ENCODE peak calls at places on chromosomes 4 and X, in eight cellular contexts. N is neural progenitor cell, C is psoas muscle, Z is right lobe of liver, P is HCT116, U is kidney epithelial cell, S is adrenal gland, X is colonic mucosa. V is an unnamed sample.

GRCh38 chrX:130171446-130172126 is at the start of gene RAB33A:
- DNase-seq in N (peak), C (no peak), Z (no peak), P (no peak), U (no peak), S (no peak), X (no peak), V (peak)

GRCh38 chrX:72621619-72622485 is 49.2 kb upstream of the HDAC8 start:
- DNase-seq in N (no peak), C (no peak), Z (no peak), P (peak), U (no peak), S (no peak), X (no peak), V (peak)

GRCh38 chr4:25865586-25865985 is 2.8 kb upstream of the SEL1L3 start:
- DNase-seq in N (no peak), C (no peak), Z (no peak), P (peak), U (peak), S (no peak), X (peak), V (peak)

GRCh38 chr4:88857588-88857987 is 160.0 kb upstream of the NAP1L5 start:
- DNase-seq in N (no peak), C (no peak), Z (no peak), P (no peak), U (no peak), S (no peak), X (no peak), V (no peak)

GRCh38 chrX:107123750-107124149 is 5.1 kb upstream of the RBM41 start:
- DNase-seq in N (no peak), C (no peak), Z (no peak), P (no peak), U (no peak), S (no peak), X (no peak), V (no peak)

GRCh38 chr4:152579916-152580315 is 44.0 kb upstream of the FBXW7 start:
- DNase-seq in N (no peak), C (no peak), Z (no peak), P (no peak), U (no peak), S (no peak), X (no peak), V (no peak)

GRCh38 chrX:4179031-4179430 is 465.6 kb upstream of the PRKX start:
- DNase-seq in N (no peak), C (no peak), Z (no peak), P (no peak), U (no peak), S (no peak), X (no peak), V (no peak)

GRCh38 chr4:70994069-70994366 is 569 bp downstream of the DCK start:
- DNase-seq in N (no peak), C (no peak), Z (no peak), P (no peak), U (no peak), S (no peak), X (peak), V (no peak)

GRCh38 chrX:57241967-57242366 is 44.5 kb upstream of the FAAH2 start:
- DNase-seq in N (no peak), C (no peak), Z (peak), P (no peak), U (no peak), S (no peak), X (no peak), V (no peak)

GRCh38 chr4:152458801-152459302 is 77.0 kb downstream of the FBXW7 start:
- DNase-seq in N (no peak), C (no peak), Z (no peak), P (no peak), U (no peak), S (no peak), X (no peak), V (peak)

GRCh38 chrX:137051978-137052640 is 18.3 kb upstream of the GPR101 start:
- DNase-seq in N (peak), C (peak), Z (peak), P (peak), U (no peak), S (peak), X (peak), V (peak)

GRCh38 chr4:40307627-40308497 is 27.3 kb upstream of the CHRNA9 start:
- DNase-seq in N (no peak), C (no peak), Z (no peak), P (no peak), U (no peak), S (peak), X (peak), V (no peak)

GRCh38 chrX:153488231-153488914 is 6.4 kb upstream of the BGN start:
- DNase-seq in N (peak), C (no peak), Z (no peak), P (no peak), U (no peak), S (peak), X (no peak), V (peak)

GRCh38 chr4:84971319-84971932 is 4.9 kb upstream of the WDFY3 start:
- DNase-seq in N (peak), C (no peak), Z (no peak), P (peak), U (no peak), S (no peak), X (no peak), V (peak)

GRCh38 chrX:145213504-145213903 is 33.8 kb upstream of the SPANXN1 start:
- DNase-seq in N (peak), C (no peak), Z (no peak), P (no peak), U (no peak), S (peak), X (no peak), V (no peak)

GRCh38 chrX:2502120-2502667 is 1.4 kb upstream of the DHRSX start:
- DNase-seq in N (no peak), C (no peak), Z (no peak), P (no peak), U (no peak), S (no peak), X (no peak), V (no peak)

GRCh38 chrX:20951016-20951795 is 423.0 kb upstream of the CNKSR2 start:
- DNase-seq in N (no peak), C (no peak), Z (no peak), P (no peak), U (no peak), S (no peak), X (no peak), V (no peak)

GRCh38 chrX:106436695-106437094 is 175.1 kb upstream of the RADX start:
- DNase-seq in N (no peak), C (no peak), Z (no peak), P (no peak), U (no peak), S (no peak), X (no peak), V (no peak)

GRCh38 chr4:128811571-128812359 is 2.3 kb downstream of the JADE1 start:
- DNase-seq in N (peak), C (peak), Z (peak), P (peak), U (no peak), S (peak), X (peak), V (peak)

GRCh38 chr4:153931804-153932203 is 142.9 kb upstream of the SFRP2 start:
- DNase-seq in N (no peak), C (no peak), Z (no peak), P (no peak), U (peak), S (no peak), X (no peak), V (peak)

GRCh38 chr4:37685211-37685725 is 908 bp downstream of the RELL1 start:
- DNase-seq in N (peak), C (no peak), Z (no peak), P (no peak), U (no peak), S (peak), X (no peak), V (peak)

GRCh38 chr4:162422312-162422711 is 258.5 kb upstream of the FSTL5 start:
- DNase-seq in N (no peak), C (no peak), Z (no peak), P (no peak), U (no peak), S (no peak), X (no peak), V (no peak)

DNA sequence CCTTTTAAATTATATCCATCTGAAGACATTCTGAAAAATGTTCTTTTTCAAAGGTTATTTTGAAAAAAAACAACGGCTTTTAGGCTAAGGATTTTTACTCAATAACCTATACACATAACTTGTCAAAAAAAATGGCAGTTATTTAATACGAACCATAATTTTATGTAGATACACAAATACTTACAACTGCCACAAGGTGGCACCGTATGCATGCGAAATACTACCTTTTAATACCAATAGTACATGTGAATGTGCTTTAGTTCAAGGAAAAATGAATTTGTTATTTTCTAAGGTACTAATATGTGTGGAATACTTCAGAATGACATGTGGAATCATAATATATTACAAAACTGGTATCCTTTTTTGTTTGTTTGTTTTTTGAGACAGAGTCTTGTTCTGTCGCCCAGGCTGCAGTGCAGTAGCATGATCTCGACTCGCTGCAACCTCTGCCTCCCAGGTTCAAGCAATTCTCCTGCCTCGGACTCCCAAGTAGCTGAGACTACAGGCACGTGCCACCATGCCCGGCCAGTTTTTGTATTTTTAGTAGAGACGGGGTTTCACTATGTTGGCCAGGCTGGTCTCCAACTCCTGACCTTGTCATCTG is 4.6 kb upstream of the MAD2L1 start:
- DNase-seq in N (peak), C (no peak), Z (no peak), P (peak), U (no peak), S (no peak), X (peak), V (peak)
- TF ChIP-seq CTCF in N (peak), C (peak), Z (peak), P (peak), U (peak), S (peak), X (peak), V (peak)

DNA sequence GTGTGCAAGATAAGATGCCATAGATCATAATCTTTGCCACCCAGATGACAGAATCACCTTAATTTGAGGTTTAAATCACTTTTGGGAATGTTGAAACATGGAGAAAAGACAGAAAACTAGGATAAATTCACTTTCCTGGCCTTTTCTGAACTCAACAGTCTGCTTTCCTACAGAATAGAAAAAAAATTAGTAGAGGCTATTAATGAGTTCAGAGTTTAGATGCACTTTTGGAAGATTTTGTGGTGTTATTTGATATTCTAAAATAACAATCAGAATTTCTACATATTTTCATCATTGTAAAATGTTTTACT is 195.9 kb downstream of the CAMK2D start:
- DNase-seq in N (no peak), C (no peak), Z (no peak), P (no peak), U (no peak), S (no peak), X (no peak), V (no peak)
- H3K4me3 ChIP-seq in N (no peak), C (no peak), Z (no peak), P (no peak), U (no peak), S (no peak), X (no peak), V (no peak)

GRCh38 chrX:29231800-29232199 is 644.6 kb downstream of the IL1RAPL1 start:
- DNase-seq in N (no peak), C (no peak), Z (no peak), P (no peak), U (no peak), S (no peak), X (no peak), V (peak)
- TF ChIP-seq CTCF in N (peak), C (peak), Z (peak), P (peak), U (peak), S (peak), X (no peak), V (peak)

GRCh38 chrX:39012561-39013209 is 211.4 kb downstream of the MID1IP1 start:
- DNase-seq in N (no peak), C (no peak), Z (no peak), P (no peak), U (no peak), S (no peak), X (no peak), V (peak)
- H3K4me3 ChIP-seq in N (no peak), C (no peak), Z (no peak), P (no peak), U (no peak), S (no peak), X (no peak), V (no peak)

DNA sequence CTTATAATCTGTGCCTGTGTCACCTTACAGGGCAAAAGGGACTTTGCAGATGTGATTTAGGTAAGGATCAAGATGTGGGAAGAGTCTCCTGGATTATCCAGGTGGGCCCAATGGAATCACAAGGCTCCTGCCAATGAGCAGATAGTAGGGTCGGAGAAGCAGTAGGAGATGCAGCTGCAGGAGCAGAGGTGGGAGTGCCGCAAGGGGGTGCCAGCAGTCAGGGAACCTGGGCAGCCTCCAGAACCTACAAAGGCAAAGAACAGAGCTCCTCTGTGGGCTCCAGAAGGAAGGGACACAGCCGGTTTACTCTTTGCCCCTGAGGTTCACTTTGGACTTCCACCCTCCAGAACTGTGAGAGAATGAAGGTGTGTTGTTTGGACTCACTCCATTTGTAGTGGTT is 318.6 kb downstream of the EVC2 start:
- DNase-seq in N (no peak), C (no peak), Z (no peak), P (no peak), U (no peak), S (no peak), X (no peak), V (no peak)
- TF ChIP-seq CTCF in N (no peak), C (no peak), Z (no peak), P (peak), U (no peak), S (no peak), X (no peak), V (no peak)

DNA sequence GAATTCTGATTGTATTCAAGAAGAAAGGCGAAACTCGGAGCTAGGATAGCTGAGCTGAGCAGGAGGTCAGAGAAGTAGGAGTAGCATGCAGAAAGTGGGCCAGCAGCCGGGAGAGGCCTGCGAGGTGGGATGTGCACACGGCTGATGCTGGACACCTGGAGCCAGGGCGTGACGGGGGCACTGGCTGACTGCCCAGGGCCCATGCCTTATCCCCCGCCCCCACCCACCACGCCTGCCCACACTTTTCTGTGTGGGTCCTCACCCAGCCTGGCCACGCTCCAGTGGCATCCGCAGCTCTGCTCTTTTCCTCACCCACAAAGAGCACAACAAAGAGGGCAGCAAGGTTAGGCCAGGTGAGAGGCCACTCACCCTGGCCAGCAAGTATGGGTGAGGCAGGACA is 30.0 kb upstream of the IRF2 start:
- DNase-seq in N (no peak), C (no peak), Z (no peak), P (no peak), U (no peak), S (no peak), X (no peak), V (no peak)
- H3K4me3 ChIP-seq in N (no peak), C (no peak), Z (no peak), P (no peak), U (no peak), S (no peak), X (no peak), V (no peak)

GRCh38 chr4:15104825-15105224 is 102.5 kb downstream of the CPEB2 start:
- DNase-seq in N (no peak), C (no peak), Z (no peak), P (no peak), U (no peak), S (no peak), X (no peak), V (no peak)

GRCh38 chr4:15106417-15106816 is 104.1 kb downstream of the CPEB2 start:
- DNase-seq in N (no peak), C (no peak), Z (no peak), P (no peak), U (no peak), S (no peak), X (no peak), V (no peak)

GRCh38 chr4:15100380-15100779 is 98.1 kb downstream of the CPEB2 start:
- DNase-seq in N (no peak), C (no peak), Z (no peak), P (no peak), U (no peak), S (no peak), X (no peak), V (no peak)

GRCh38 chr4:15100994-15101695 is 98.9 kb downstream of the CPEB2 start:
- DNase-seq in N (no peak), C (no peak), Z (no peak), P (no peak), U (no peak), S (no peak), X (no peak), V (no peak)
- TF ChIP-seq CTCF in N (no peak), C (no peak), Z (no peak), P (no peak), U (no peak), S (no peak), X (no peak), V (no peak)